ENCODE peak calls at places on chromosome 5, in four cellular contexts. Z is activated T-cell treated with anti-CD3 and anti-CD28 coated beads for 1 hour; Y is stimulated activated naive CD8-positive, alpha-beta T cell treated with anti-CD3 and anti-CD28 coated beads, Interleukin-15, amount 100 ng/mL, for 72 hours; F is substantia nigra. W is an unnamed sample.

GRCh38 chr5:6540111-6540830 is 91.6 kb downstream of the UBE2QL1 start:
- DNase-seq in Z (no peak), Y (no peak), F (no peak), W (no peak)

GRCh38 chr5:90941002-90941720 is 382.6 kb downstream of the ADGRV1 start:
- DNase-seq in Z (no peak), Y (no peak), F (no peak), W (no peak)

GRCh38 chr5:76548525-76549229 is 74.5 kb downstream of the F2RL2 start:
- DNase-seq in Z (no peak), Y (no peak), F (no peak), W (no peak)

GRCh38 chr5:166992874-166993722 is 1298.3 kb upstream of the WWC1 start:
- DNase-seq in Z (no peak), Y (no peak), F (no peak), W (peak; percentile 25)

GRCh38 chr5:122498163-122498562 is 186.1 kb downstream of the SNCAIP start:
- DNase-seq in Z (no peak), Y (no peak), F (peak; percentile 42), W (no peak)

GRCh38 chr5:152072076-152072475 is 147.4 kb upstream of the GLRA1 start:
- DNase-seq in Z (no peak), Y (no peak), F (no peak), W (no peak)

GRCh38 chr5:112694853-112695709 is 42.6 kb upstream of the APC start:
- DNase-seq in Z (no peak), Y (no peak), F (no peak), W (no peak)

GRCh38 chr5:158754018-158754514 is 345.6 kb downstream of the EBF1 start:
- DNase-seq in Z (no peak), Y (no peak), F (no peak), W (no peak)

GRCh38 chr5:171379961-171380360 is 7.7 kb upstream of the NPM1 start:
- DNase-seq in Z (no peak), Y (no peak), F (no peak), W (no peak)

GRCh38 chr5:158824167-158824882 is 275.4 kb downstream of the EBF1 start:
- DNase-seq in Z (no peak), Y (no peak), F (no peak), W (no peak)

GRCh38 chr5:167294861-167295685 is 996.4 kb upstream of the WWC1 start:
- DNase-seq in Z (no peak), Y (no peak), F (no peak), W (no peak)

GRCh38 chr5:96905864-96906263 is 29.6 kb downstream of the ERAP2 start:
- DNase-seq in Z (no peak), Y (no peak), F (no peak), W (no peak)

GRCh38 chr5:80481019-80481893 is 6.6 kb upstream of the FAM151B start:
- DNase-seq in Z (no peak), Y (peak; percentile 44), F (no peak), W (no peak)

GRCh38 chr5:38796000-38796738 is 49.6 kb upstream of the OSMR start:
- DNase-seq in Z (no peak), Y (no peak), F (peak; percentile 38), W (peak; percentile 60)

GRCh38 chr5:113047234-113047633 is 70.6 kb downstream of the DCP2 start:
- DNase-seq in Z (no peak), Y (no peak), F (no peak), W (no peak)

GRCh38 chr5:109656829-109657228 is 32.9 kb upstream of the MAN2A1 start:
- DNase-seq in Z (peak; percentile 6), Y (peak; percentile 27), F (peak; percentile 37), W (peak; percentile 30)

GRCh38 chr5:114319236-114319635 is 42.6 kb upstream of the KCNN2 start:
- DNase-seq in Z (no peak), Y (no peak), F (no peak), W (no peak)

GRCh38 chr5:157689942-157690689 is 18.8 kb downstream of the C5orf52 start:
- DNase-seq in Z (no peak), Y (no peak), F (no peak), W (no peak)

GRCh38 chr5:64333891-64334290 is 168.2 kb downstream of the RNF180 start:
- DNase-seq in Z (no peak), Y (no peak), F (no peak), W (no peak)

GRCh38 chr5:100864931-100865330 is 38.2 kb downstream of the ST8SIA4 start:
- DNase-seq in Z (no peak), Y (no peak), F (no peak), W (no peak)

GRCh38 chr5:124923131-124923530 is 176.7 kb upstream of the ZNF608 start:
- DNase-seq in Z (no peak), Y (no peak), F (peak; percentile 44), W (peak; percentile 32)

GRCh38 chr5:172607213-172607793 is 33.8 kb upstream of the NEURL1B start:
- DNase-seq in Z (no peak), Y (no peak), F (no peak), W (no peak)

GRCh38 chr5:74056789-74057164 is 430.8 kb downstream of the ARHGEF28 start:
- DNase-seq in Z (no peak), Y (no peak), F (no peak), W (no peak)

GRCh38 chr5:77791356-77791755 is 15.2 kb upstream of the TBCA start:
- DNase-seq in Z (no peak), Y (no peak), F (no peak), W (no peak)

GRCh38 chr5:164608507-164608906 is 1103.1 kb downstream of the MAT2B start:
- DNase-seq in Z (no peak), Y (no peak), F (no peak), W (no peak)